ENCODE peak calls at places on chromosomes 2 and 18, in six cellular contexts. H is stimulated activated CD8-positive, alpha-beta memory T cell treated with anti-CD3 and anti-CD28 coated beads, Interleukin-2, amount 100 ng/mL, for 1 hour; E is stimulated activated naive CD8-positive, alpha-beta T cell treated with anti-CD3 and anti-CD28 coated beads, Interleukin-15, Interleukin-2, amounts not matched to agents 100 U/mL and 50 U/mL, for 24 hours; N is HEK293T; B is hypothalamus; Z is endothelial cell. T is an unnamed sample.

GRCh38 chr2:86785456-86785855 is 5.3 kb downstream of the CD8A start:
- DNase-seq in H (no peak), E (peak; percentile 80), N (no peak), B (no peak), Z (no peak), T (no peak)

GRCh38 chr18:10312316-10313015 is 142.0 kb upstream of the APCDD1 start:
- DNase-seq in H (no peak), E (no peak), N (no peak), B (no peak), Z (no peak), T (no peak)

GRCh38 chr2:218010116-218010837 is 7.5 kb upstream of the TNS1 start:
- DNase-seq in H (no peak), E (peak; percentile 41), N (peak; percentile 74), B (no peak), Z (peak; percentile 63), T (no peak)

GRCh38 chr2:237894986-237895543 is 35.6 kb downstream of the RAMP1 start:
- DNase-seq in H (no peak), E (no peak), N (no peak), B (no peak), Z (no peak), T (no peak)

GRCh38 chr2:179354739-179355537 is 90.3 kb upstream of the SESTD1 start:
- DNase-seq in H (no peak), E (no peak), N (no peak), B (no peak), Z (no peak), T (no peak)

GRCh38 chr2:225865468-225865867 is 466.0 kb downstream of the NYAP2 start:
- DNase-seq in H (no peak), E (no peak), N (no peak), B (no peak), Z (no peak), T (no peak)

GRCh38 chr2:232508246-232508645 is 11.9 kb upstream of the PRSS56 start:
- DNase-seq in H (no peak), E (no peak), N (no peak), B (no peak), Z (no peak), T (no peak)

GRCh38 chr18:77366725-77367641 is 117.3 kb downstream of the GALR1 start:
- DNase-seq in H (no peak), E (no peak), N (no peak), B (peak; percentile 7), Z (no peak), T (peak; percentile 58)

GRCh38 chr2:1736997-1737480 is 7.3 kb downstream of the PXDN start:
- DNase-seq in H (no peak), E (no peak), N (no peak), B (no peak), Z (no peak), T (no peak)

GRCh38 chr2:172204309-172204708 is 101.6 kb upstream of the DLX2 start:
- DNase-seq in H (no peak), E (no peak), N (no peak), B (no peak), Z (no peak), T (no peak)

GRCh38 chr2:23445450-23445868 is 60.5 kb downstream of the KLHL29 start:
- DNase-seq in H (no peak), E (no peak), N (no peak), B (no peak), Z (no peak), T (no peak)

GRCh38 chr2:100114011-100114433 is 28.4 kb downstream of the AFF3 start:
- DNase-seq in H (no peak), E (no peak), N (no peak), B (no peak), Z (no peak), T (no peak)

T was measured in NCI-H2107.